ENCODE peak calls at places on chromosomes 16 and 17, in seven cellular contexts. O is fibroblast of lung; V is stimulated activated CD4-positive, alpha-beta T cell treated with anti-CD3 and anti-CD28 coated beads, Interleukin-1b, Interleukin-23, amount 100 ng/mL, for 4 hours; D is EL; Q is H7; L is OCI-M1; S is dermis blood vessel endothelial cell. T is an unnamed sample.

GRCh38 chr17:66775262-66775661 is 59.7 kb upstream of the CACNG5 start:
- DNase-seq in L (no peak), O (no peak), Q (no peak), D (no peak), V (no peak), S (no peak), T (no peak)

GRCh38 chr16:483351-484075 is 44.0 kb upstream of the CAPN15 start:
- DNase-seq in V (no peak), S (no peak), Q (peak), D (no peak), L (peak), O (peak), T (no peak)

GRCh38 chr17:17965152-17965721 is 7.0 kb downstream of the TOM1L2 start:
- DNase-seq in D (no peak), L (no peak), Q (no peak), S (no peak), V (no peak), O (no peak), T (no peak)

GRCh38 chr17:17840751-17841591 is 4.2 kb upstream of the SREBF1 start:
- DNase-seq in S (peak), V (no peak), L (peak), Q (peak), O (peak), D (peak), T (no peak)

GRCh38 chr17:41324180-41325075 is 8.9 kb upstream of the KRTAP17-1 start:
- DNase-seq in S (peak), O (no peak), L (no peak), D (peak), V (no peak), Q (peak), T (no peak)

GRCh38 chr16:11386791-11387546 is 41.7 kb downstream of the RMI2 start:
- DNase-seq in Q (peak), S (peak), V (no peak), L (peak), O (no peak), D (no peak), T (peak)

GRCh38 chr16:87295259-87295658 is 21.9 kb downstream of the C16orf95 start:
- DNase-seq in L (peak), Q (peak), D (peak), V (no peak), O (no peak), S (peak), T (no peak)

GRCh38 chr17:82787081-82787848 is 35.4 kb downstream of the TBCD start:
- DNase-seq in Q (no peak), V (no peak), O (peak), D (no peak), S (no peak), L (no peak), T (peak)

T was measured in stromal cell of bone marrow.